ENCODE peak calls at places on chromosomes 16 and 17, in seven cellular contexts. One of them, this sample, is unnamed.

GRCh38 chr16:68068926-68069325 is 16.2 kb upstream of the NFATC3 start:
- DNase-seq in CD4-positive, alpha-beta T cell: no peak
- DNase-seq in NCI-H2029: no peak
- DNase-seq in LoVo: no peak
- DNase-seq in hepatic stellate cell: no peak
- DNase-seq in activated CD4-positive, CD25-positive, alpha-beta regulatory T cell: no peak
- DNase-seq in T1000: no peak
- DNase-seq in this sample: no peak

GRCh38 chr16:62406387-62406786 is 370.1 kb upstream of the CDH8 start:
- DNase-seq in activated CD4-positive, CD25-positive, alpha-beta regulatory T cell: no peak
- DNase-seq in T1000: no peak
- DNase-seq in NCI-H2029: no peak
- DNase-seq in LoVo: no peak
- DNase-seq in hepatic stellate cell: no peak
- DNase-seq in CD4-positive, alpha-beta T cell: no peak
- DNase-seq in this sample: no peak

GRCh38 chr16:2243031-2243528 is 6.8 kb downstream of the DNASE1L2 start:
- DNase-seq in NCI-H2029: no peak
- DNase-seq in hepatic stellate cell: no peak
- DNase-seq in T1000: no peak
- DNase-seq in CD4-positive, alpha-beta T cell: no peak
- DNase-seq in activated CD4-positive, CD25-positive, alpha-beta regulatory T cell: no peak
- DNase-seq in LoVo: no peak
- DNase-seq in this sample: no peak

GRCh38 chr17:28327031-28327607 is 8.1 kb downstream of the TMEM97 start:
- DNase-seq in LoVo: no peak
- DNase-seq in NCI-H2029: no peak
- DNase-seq in T1000: no peak
- DNase-seq in CD4-positive, alpha-beta T cell: no peak
- DNase-seq in hepatic stellate cell: no peak
- DNase-seq in activated CD4-positive, CD25-positive, alpha-beta regulatory T cell: no peak
- DNase-seq in this sample: no peak

GRCh38 chr17:17061516-17061915 is 19.3 kb downstream of the MPRIP start:
- DNase-seq in activated CD4-positive, CD25-positive, alpha-beta regulatory T cell: no peak
- DNase-seq in NCI-H2029: no peak
- DNase-seq in hepatic stellate cell: no peak
- DNase-seq in CD4-positive, alpha-beta T cell: no peak
- DNase-seq in T1000: no peak
- DNase-seq in LoVo: no peak
- DNase-seq in this sample: no peak

GRCh38 chr17:14080847-14081251 is 11.5 kb downstream of the COX10 start:
- DNase-seq in LoVo: no peak
- DNase-seq in activated CD4-positive, CD25-positive, alpha-beta regulatory T cell: no peak
- DNase-seq in NCI-H2029: no peak
- DNase-seq in CD4-positive, alpha-beta T cell: no peak
- DNase-seq in hepatic stellate cell: no peak
- DNase-seq in T1000: no peak
- DNase-seq in this sample: no peak

GRCh38 chr16:47037746-47038458 is 64.4 kb upstream of the DNAJA2 start:
- DNase-seq in NCI-H2029: no peak
- DNase-seq in LoVo: peak; percentile 87
- DNase-seq in CD4-positive, alpha-beta T cell: peak; percentile 85
- DNase-seq in activated CD4-positive, CD25-positive, alpha-beta regulatory T cell: peak; percentile 95
- DNase-seq in hepatic stellate cell: peak; percentile 95
- DNase-seq in T1000: peak; percentile 77
- DNase-seq in this sample: peak; percentile 85

GRCh38 chr17:83025636-83026280 is 53.7 kb upstream of the METRNL start:
- DNase-seq in CD4-positive, alpha-beta T cell: no peak
- DNase-seq in NCI-H2029: no peak
- DNase-seq in hepatic stellate cell: no peak
- DNase-seq in T1000: no peak
- DNase-seq in LoVo: no peak
- DNase-seq in activated CD4-positive, CD25-positive, alpha-beta regulatory T cell: no peak
- DNase-seq in this sample: no peak

GRCh38 chr17:67054011-67054591 is 9.7 kb downstream of the CACNG1 start:
- DNase-seq in NCI-H2029: no peak
- DNase-seq in LoVo: no peak
- DNase-seq in hepatic stellate cell: no peak
- DNase-seq in T1000: no peak
- DNase-seq in activated CD4-positive, CD25-positive, alpha-beta regulatory T cell: no peak
- DNase-seq in CD4-positive, alpha-beta T cell: no peak
- DNase-seq in this sample: no peak

GRCh38 chr17:42276609-42277341 is 584 bp upstream of the STAT5B start:
- DNase-seq in LoVo: no peak
- DNase-seq in CD4-positive, alpha-beta T cell: no peak
- DNase-seq in NCI-H2029: peak; percentile 17
- DNase-seq in activated CD4-positive, CD25-positive, alpha-beta regulatory T cell: no peak
- DNase-seq in T1000: peak; percentile 46
- DNase-seq in hepatic stellate cell: peak; percentile 81
- DNase-seq in this sample: peak; percentile 71

GRCh38 chr17:57264776-57265175 is 8.5 kb downstream of the MSI2 start:
- DNase-seq in activated CD4-positive, CD25-positive, alpha-beta regulatory T cell: no peak
- DNase-seq in hepatic stellate cell: no peak
- DNase-seq in LoVo: no peak
- DNase-seq in NCI-H2029: no peak
- DNase-seq in CD4-positive, alpha-beta T cell: no peak
- DNase-seq in T1000: no peak
- DNase-seq in this sample: no peak

GRCh38 chr17:83179811-83180210 is 100.4 kb downstream of the METRNL start:
- DNase-seq in CD4-positive, alpha-beta T cell: no peak
- DNase-seq in hepatic stellate cell: no peak
- DNase-seq in activated CD4-positive, CD25-positive, alpha-beta regulatory T cell: no peak
- DNase-seq in T1000: no peak
- DNase-seq in LoVo: no peak
- DNase-seq in NCI-H2029: no peak
- DNase-seq in this sample: no peak

GRCh38 chr17:2412561-2413021 is 11.7 kb upstream of the MNT start:
- DNase-seq in hepatic stellate cell: peak; percentile 70
- DNase-seq in CD4-positive, alpha-beta T cell: no peak
- DNase-seq in activated CD4-positive, CD25-positive, alpha-beta regulatory T cell: no peak
- DNase-seq in T1000: no peak
- DNase-seq in NCI-H2029: no peak
- DNase-seq in LoVo: no peak
- DNase-seq in this sample: no peak

GRCh38 chr16:25126820-25127232 is 15.3 kb downstream of the LCMT1 start:
- DNase-seq in T1000: peak; percentile 22
- DNase-seq in NCI-H2029: peak; percentile 29
- DNase-seq in LoVo: no peak
- DNase-seq in CD4-positive, alpha-beta T cell: no peak
- DNase-seq in activated CD4-positive, CD25-positive, alpha-beta regulatory T cell: no peak
- DNase-seq in hepatic stellate cell: peak; percentile 50
- DNase-seq in this sample: no peak

GRCh38 chr17:81412490-81413093 is 17.3 kb downstream of the BAHCC1 start:
- DNase-seq in hepatic stellate cell: no peak
- DNase-seq in NCI-H2029: no peak
- DNase-seq in activated CD4-positive, CD25-positive, alpha-beta regulatory T cell: peak; percentile 16
- DNase-seq in T1000: no peak
- DNase-seq in LoVo: no peak
- DNase-seq in CD4-positive, alpha-beta T cell: no peak
- DNase-seq in this sample: no peak

GRCh38 chr17:47701603-47702002 is 7.6 kb downstream of the TBKBP1 start:
- DNase-seq in T1000: no peak
- DNase-seq in NCI-H2029: no peak
- DNase-seq in activated CD4-positive, CD25-positive, alpha-beta regulatory T cell: no peak
- DNase-seq in hepatic stellate cell: no peak
- DNase-seq in CD4-positive, alpha-beta T cell: no peak
- DNase-seq in LoVo: no peak
- DNase-seq in this sample: no peak

GRCh38 chr17:81566461-81567126 is 14.4 kb upstream of the FAAP100 start:
- DNase-seq in LoVo: peak; percentile 36
- DNase-seq in NCI-H2029: peak; percentile 64
- DNase-seq in activated CD4-positive, CD25-positive, alpha-beta regulatory T cell: no peak
- DNase-seq in CD4-positive, alpha-beta T cell: no peak
- DNase-seq in T1000: peak; percentile 81
- DNase-seq in hepatic stellate cell: peak; percentile 92
- DNase-seq in this sample: peak; percentile 52

GRCh38 chr17:78557598-78558039 is 19.6 kb downstream of the DNAH17 start:
- DNase-seq in CD4-positive, alpha-beta T cell: no peak
- DNase-seq in activated CD4-positive, CD25-positive, alpha-beta regulatory T cell: no peak
- DNase-seq in NCI-H2029: no peak
- DNase-seq in LoVo: no peak
- DNase-seq in T1000: no peak
- DNase-seq in hepatic stellate cell: peak; percentile 81
- DNase-seq in this sample: no peak

GRCh38 chr17:3049705-3050295 is 13.6 kb downstream of the OR1D5 start:
- DNase-seq in CD4-positive, alpha-beta T cell: no peak
- DNase-seq in T1000: no peak
- DNase-seq in NCI-H2029: no peak
- DNase-seq in LoVo: no peak
- DNase-seq in activated CD4-positive, CD25-positive, alpha-beta regulatory T cell: no peak
- DNase-seq in hepatic stellate cell: no peak
- DNase-seq in this sample: no peak

GRCh38 chr16:49899991-49900690 is 44.2 kb upstream of the ZNF423 start:
- DNase-seq in LoVo: no peak
- DNase-seq in CD4-positive, alpha-beta T cell: no peak
- DNase-seq in T1000: no peak
- DNase-seq in NCI-H2029: no peak
- DNase-seq in hepatic stellate cell: no peak
- DNase-seq in activated CD4-positive, CD25-positive, alpha-beta regulatory T cell: no peak
- DNase-seq in this sample: no peak

GRCh38 chr16:3152022-3152272 is 17.1 kb downstream of the ZNF213 start:
- DNase-seq in CD4-positive, alpha-beta T cell: no peak
- DNase-seq in T1000: no peak
- DNase-seq in hepatic stellate cell: no peak
- DNase-seq in LoVo: peak; percentile 53
- DNase-seq in activated CD4-positive, CD25-positive, alpha-beta regulatory T cell: no peak
- DNase-seq in NCI-H2029: no peak
- DNase-seq in this sample: no peak

GRCh38 chr17:72657467-72658317 is 434.8 kb downstream of the SLC39A11 start:
- DNase-seq in NCI-H2029: no peak
- DNase-seq in T1000: no peak
- DNase-seq in LoVo: no peak
- DNase-seq in hepatic stellate cell: no peak
- DNase-seq in CD4-positive, alpha-beta T cell: no peak
- DNase-seq in activated CD4-positive, CD25-positive, alpha-beta regulatory T cell: no peak
- DNase-seq in this sample: no peak

GRCh38 chr16:65059421-65059980 is 62.4 kb downstream of the CDH11 start:
- DNase-seq in LoVo: no peak
- DNase-seq in CD4-positive, alpha-beta T cell: no peak
- DNase-seq in hepatic stellate cell: no peak
- DNase-seq in T1000: no peak
- DNase-seq in activated CD4-positive, CD25-positive, alpha-beta regulatory T cell: no peak
- DNase-seq in NCI-H2029: no peak
- DNase-seq in this sample: no peak

GRCh38 chr17:57918017-57918895 is 37.0 kb downstream of the CUEDC1 start:
- DNase-seq in NCI-H2029: no peak
- DNase-seq in CD4-positive, alpha-beta T cell: no peak
- DNase-seq in hepatic stellate cell: no peak
- DNase-seq in T1000: no peak
- DNase-seq in activated CD4-positive, CD25-positive, alpha-beta regulatory T cell: no peak
- DNase-seq in LoVo: no peak
- DNase-seq in this sample: no peak

GRCh38 chr17:3894188-3894587 is 1.3 kb upstream of the CAMKK1 start:
- DNase-seq in activated CD4-positive, CD25-positive, alpha-beta regulatory T cell: no peak
- DNase-seq in CD4-positive, alpha-beta T cell: no peak
- DNase-seq in T1000: no peak
- DNase-seq in NCI-H2029: no peak
- DNase-seq in hepatic stellate cell: no peak
- DNase-seq in LoVo: no peak
- DNase-seq in this sample: no peak

GRCh38 chr17:40832840-40833239 is 10.4 kb upstream of the KRT10 start:
- DNase-seq in CD4-positive, alpha-beta T cell: no peak
- DNase-seq in LoVo: no peak
- DNase-seq in NCI-H2029: no peak
- DNase-seq in T1000: no peak
- DNase-seq in hepatic stellate cell: no peak
- DNase-seq in activated CD4-positive, CD25-positive, alpha-beta regulatory T cell: no peak
- DNase-seq in this sample: no peak

This sample was measured in tibial nerve.